ENCODE peak calls at places on chromosome X, in five cellular contexts. One of them, this sample, is unnamed.
A peak's percentile ranks its signal among the peaks of the same experiment; 100 is the strongest.

GRCh38 chrX:13775837-13776236 is 41.1 kb downstream of the GPM6B start:
- DNase-seq in glutamatergic neuron: no peak
- DNase-seq in HuH-7.5: no peak
- DNase-seq in fibroblast of the aortic adventitia: no peak
- DNase-seq in stimulated activated CD4-positive, alpha-beta T cell treated with anti-CD3 and anti-CD28 coated beads, Interleukin-15, amount 100 ng/mL, for 24 hours: no peak
- DNase-seq in this sample: no peak

GRCh38 chrX:151954730-151955129 is 19.7 kb downstream of the GABRE start:
- DNase-seq in stimulated activated CD4-positive, alpha-beta T cell treated with anti-CD3 and anti-CD28 coated beads, Interleukin-15, amount 100 ng/mL, for 24 hours: no peak
- DNase-seq in fibroblast of the aortic adventitia: no peak
- DNase-seq in glutamatergic neuron: no peak
- DNase-seq in HuH-7.5: no peak
- DNase-seq in this sample: no peak

GRCh38 chrX:151984328-151984727 is 9.9 kb upstream of the GABRE start:
- DNase-seq in glutamatergic neuron: no peak
- DNase-seq in stimulated activated CD4-positive, alpha-beta T cell treated with anti-CD3 and anti-CD28 coated beads, Interleukin-15, amount 100 ng/mL, for 24 hours: no peak
- DNase-seq in HuH-7.5: no peak
- DNase-seq in fibroblast of the aortic adventitia: peak; percentile 92
- DNase-seq in this sample: no peak

GRCh38 chrX:84907324-84907946 is 96.2 kb upstream of the APOOL start:
- DNase-seq in glutamatergic neuron: no peak
- DNase-seq in HuH-7.5: no peak
- DNase-seq in fibroblast of the aortic adventitia: peak; percentile 14
- DNase-seq in stimulated activated CD4-positive, alpha-beta T cell treated with anti-CD3 and anti-CD28 coated beads, Interleukin-15, amount 100 ng/mL, for 24 hours: no peak
- DNase-seq in this sample: no peak

GRCh38 chrX:3638280-3638873 is 75.1 kb downstream of the PRKX start:
- DNase-seq in stimulated activated CD4-positive, alpha-beta T cell treated with anti-CD3 and anti-CD28 coated beads, Interleukin-15, amount 100 ng/mL, for 24 hours: peak; percentile 52
- DNase-seq in HuH-7.5: peak; percentile 25
- DNase-seq in glutamatergic neuron: peak; percentile 63
- DNase-seq in fibroblast of the aortic adventitia: peak; percentile 60
- DNase-seq in this sample: peak; percentile 48

GRCh38 chrX:155645180-155645579 is 32.4 kb upstream of the TMLHE start:
- DNase-seq in fibroblast of the aortic adventitia: no peak
- DNase-seq in glutamatergic neuron: no peak
- DNase-seq in HuH-7.5: no peak
- DNase-seq in stimulated activated CD4-positive, alpha-beta T cell treated with anti-CD3 and anti-CD28 coated beads, Interleukin-15, amount 100 ng/mL, for 24 hours: no peak
- DNase-seq in this sample: no peak

GRCh38 chrX:126376465-126376864 is 176.1 kb downstream of the DCAF12L1 start:
- DNase-seq in glutamatergic neuron: no peak
- DNase-seq in HuH-7.5: no peak
- DNase-seq in fibroblast of the aortic adventitia: no peak
- DNase-seq in stimulated activated CD4-positive, alpha-beta T cell treated with anti-CD3 and anti-CD28 coated beads, Interleukin-15, amount 100 ng/mL, for 24 hours: no peak
- DNase-seq in this sample: no peak

GRCh38 chrX:136754641-136755040 is 26.1 kb downstream of the ARHGEF6 start:
- DNase-seq in stimulated activated CD4-positive, alpha-beta T cell treated with anti-CD3 and anti-CD28 coated beads, Interleukin-15, amount 100 ng/mL, for 24 hours: peak; percentile 20
- DNase-seq in fibroblast of the aortic adventitia: no peak
- DNase-seq in HuH-7.5: no peak
- DNase-seq in glutamatergic neuron: no peak
- DNase-seq in this sample: no peak

GRCh38 chrX:139077303-139078131 is 366.0 kb upstream of the FGF13 start:
- DNase-seq in glutamatergic neuron: no peak
- DNase-seq in fibroblast of the aortic adventitia: peak; percentile 61
- DNase-seq in stimulated activated CD4-positive, alpha-beta T cell treated with anti-CD3 and anti-CD28 coated beads, Interleukin-15, amount 100 ng/mL, for 24 hours: no peak
- DNase-seq in HuH-7.5: no peak
- DNase-seq in this sample: no peak

GRCh38 chrX:27619975-27620374 is 29.8 kb downstream of the DCAF8L2 start:
- DNase-seq in stimulated activated CD4-positive, alpha-beta T cell treated with anti-CD3 and anti-CD28 coated beads, Interleukin-15, amount 100 ng/mL, for 24 hours: no peak
- DNase-seq in fibroblast of the aortic adventitia: peak; percentile 25
- DNase-seq in HuH-7.5: no peak
- DNase-seq in glutamatergic neuron: no peak
- DNase-seq in this sample: no peak

GRCh38 chrX:155068165-155068564 is 2.8 kb downstream of the CMC4 start:
- DNase-seq in glutamatergic neuron: no peak
- DNase-seq in fibroblast of the aortic adventitia: peak; percentile 38
- DNase-seq in stimulated activated CD4-positive, alpha-beta T cell treated with anti-CD3 and anti-CD28 coated beads, Interleukin-15, amount 100 ng/mL, for 24 hours: no peak
- DNase-seq in HuH-7.5: no peak
- DNase-seq in this sample: no peak

This sample was measured in 8988T.